ENCODE peak calls at places on chromosomes 5 and 9, in seven cellular contexts. One of them, this sample, is unnamed.

GRCh38 chr5:57834829-57835554 is 352.4 kb upstream of the ACTBL2 start:
- DNase-seq in dorsolateral prefrontal cortex: no peak
- DNase-seq in ELR: no peak
- DNase-seq in A549: peak
- DNase-seq in stimulated activated CD4-positive, alpha-beta T cell treated with anti-CD3 and anti-CD28 coated beads, Interleukin-4, amount 100 ng/mL, for 48 hours: no peak
- DNase-seq in natural killer cell: no peak
- DNase-seq in hepatic stellate cell: no peak
- DNase-seq in this sample: no peak

GRCh38 chr5:14909369-14909768 is 37.8 kb upstream of the ANKH start:
- DNase-seq in stimulated activated CD4-positive, alpha-beta T cell treated with anti-CD3 and anti-CD28 coated beads, Interleukin-4, amount 100 ng/mL, for 48 hours: no peak
- DNase-seq in dorsolateral prefrontal cortex: no peak
- DNase-seq in ELR: no peak
- DNase-seq in hepatic stellate cell: no peak
- DNase-seq in natural killer cell: no peak
- DNase-seq in A549: no peak
- DNase-seq in this sample: no peak

GRCh38 chr9:117644607-117645244 is 59.5 kb upstream of the TLR4 start:
- DNase-seq in stimulated activated CD4-positive, alpha-beta T cell treated with anti-CD3 and anti-CD28 coated beads, Interleukin-4, amount 100 ng/mL, for 48 hours: peak
- DNase-seq in hepatic stellate cell: peak
- DNase-seq in natural killer cell: peak
- DNase-seq in ELR: peak
- DNase-seq in A549: peak
- DNase-seq in dorsolateral prefrontal cortex: peak
- DNase-seq in this sample: peak

GRCh38 chr9:113570106-113570505 is 106.6 kb downstream of the RGS3 start:
- DNase-seq in natural killer cell: no peak
- DNase-seq in stimulated activated CD4-positive, alpha-beta T cell treated with anti-CD3 and anti-CD28 coated beads, Interleukin-4, amount 100 ng/mL, for 48 hours: no peak
- DNase-seq in dorsolateral prefrontal cortex: no peak
- DNase-seq in ELR: no peak
- DNase-seq in A549: no peak
- DNase-seq in hepatic stellate cell: no peak
- DNase-seq in this sample: no peak

GRCh38 chr9:98329904-98330303 is 74.5 kb upstream of the TBC1D2 start:
- DNase-seq in stimulated activated CD4-positive, alpha-beta T cell treated with anti-CD3 and anti-CD28 coated beads, Interleukin-4, amount 100 ng/mL, for 48 hours: no peak
- DNase-seq in ELR: no peak
- DNase-seq in hepatic stellate cell: no peak
- DNase-seq in natural killer cell: no peak
- DNase-seq in A549: no peak
- DNase-seq in dorsolateral prefrontal cortex: no peak
- DNase-seq in this sample: no peak

GRCh38 chr5:80105698-80106439 is 70.7 kb downstream of the THBS4 start:
- DNase-seq in A549: no peak
- DNase-seq in stimulated activated CD4-positive, alpha-beta T cell treated with anti-CD3 and anti-CD28 coated beads, Interleukin-4, amount 100 ng/mL, for 48 hours: no peak
- DNase-seq in natural killer cell: no peak
- DNase-seq in hepatic stellate cell: no peak
- DNase-seq in ELR: no peak
- DNase-seq in dorsolateral prefrontal cortex: no peak
- DNase-seq in this sample: no peak

GRCh38 chr5:72226950-72227349 is 93.1 kb downstream of the MRPS27 start:
- DNase-seq in A549: no peak
- DNase-seq in hepatic stellate cell: no peak
- DNase-seq in ELR: no peak
- DNase-seq in stimulated activated CD4-positive, alpha-beta T cell treated with anti-CD3 and anti-CD28 coated beads, Interleukin-4, amount 100 ng/mL, for 48 hours: no peak
- DNase-seq in dorsolateral prefrontal cortex: no peak
- DNase-seq in natural killer cell: no peak
- DNase-seq in this sample: no peak

GRCh38 chr5:27472000-27472763 is 433.8 kb upstream of the CDH9 start:
- DNase-seq in A549: peak
- DNase-seq in stimulated activated CD4-positive, alpha-beta T cell treated with anti-CD3 and anti-CD28 coated beads, Interleukin-4, amount 100 ng/mL, for 48 hours: no peak
- DNase-seq in hepatic stellate cell: no peak
- DNase-seq in dorsolateral prefrontal cortex: no peak
- DNase-seq in ELR: peak
- DNase-seq in natural killer cell: no peak
- DNase-seq in this sample: peak

GRCh38 chr5:90807483-90807882 is 248.9 kb downstream of the ADGRV1 start:
- DNase-seq in A549: no peak
- DNase-seq in natural killer cell: no peak
- DNase-seq in dorsolateral prefrontal cortex: no peak
- DNase-seq in ELR: no peak
- DNase-seq in hepatic stellate cell: no peak
- DNase-seq in stimulated activated CD4-positive, alpha-beta T cell treated with anti-CD3 and anti-CD28 coated beads, Interleukin-4, amount 100 ng/mL, for 48 hours: no peak
- DNase-seq in this sample: no peak

GRCh38 chr9:109017061-109017460 is 3.8 kb upstream of the CTNNAL1 start:
- DNase-seq in dorsolateral prefrontal cortex: no peak
- DNase-seq in A549: no peak
- DNase-seq in ELR: no peak
- DNase-seq in stimulated activated CD4-positive, alpha-beta T cell treated with anti-CD3 and anti-CD28 coated beads, Interleukin-4, amount 100 ng/mL, for 48 hours: no peak
- DNase-seq in natural killer cell: no peak
- DNase-seq in hepatic stellate cell: no peak
- DNase-seq in this sample: no peak

GRCh38 chr5:72543811-72544210 is 36.6 kb upstream of the ZNF366 start:
- DNase-seq in ELR: no peak
- DNase-seq in stimulated activated CD4-positive, alpha-beta T cell treated with anti-CD3 and anti-CD28 coated beads, Interleukin-4, amount 100 ng/mL, for 48 hours: no peak
- DNase-seq in natural killer cell: no peak
- DNase-seq in A549: no peak
- DNase-seq in dorsolateral prefrontal cortex: no peak
- DNase-seq in hepatic stellate cell: no peak
- DNase-seq in this sample: no peak

This sample was measured in GM23248.